ENCODE peak calls at places on chromosomes 16 and 17, in four cellular contexts. One of them, this sample, is unnamed.

GRCh38 chr17:823501-823902 is 41.3 kb downstream of the MRM3 start:
- DNase-seq in K562: no peak
- DNase-seq in GM12878: peak
- DNase-seq in HL-60: no peak
- DNase-seq in this sample: no peak

GRCh38 chr17:3551189-3551588 is 6.4 kb downstream of the TRPV3 start:
- DNase-seq in HL-60: no peak
- DNase-seq in K562: peak
- DNase-seq in GM12878: no peak
- DNase-seq in this sample: no peak

GRCh38 chr16:2595376-2596200 is 57.8 kb downstream of the PDPK1 start:
- DNase-seq in HL-60: no peak
- DNase-seq in GM12878: no peak
- DNase-seq in K562: no peak
- DNase-seq in this sample: no peak

GRCh38 chr17:75985986-75986385 is 6.9 kb downstream of the TEN1 start:
- DNase-seq in HL-60: no peak
- DNase-seq in GM12878: no peak
- DNase-seq in K562: no peak
- DNase-seq in this sample: no peak

GRCh38 chr17:38712593-38712992 is 7.5 kb downstream of the MLLT6 start:
- DNase-seq in HL-60: no peak
- DNase-seq in GM12878: no peak
- DNase-seq in K562: no peak
- DNase-seq in this sample: no peak

GRCh38 chr17:15502315-15503112 is 35.1 kb upstream of the CDRT4 start:
- DNase-seq in K562: peak
- DNase-seq in HL-60: peak
- DNase-seq in GM12878: no peak
- DNase-seq in this sample: peak

GRCh38 chr17:1366234-1366633 is 33.8 kb downstream of the YWHAE start:
- DNase-seq in K562: no peak
- DNase-seq in HL-60: no peak
- DNase-seq in GM12878: no peak
- DNase-seq in this sample: no peak

GRCh38 chr16:65769055-65769465 is 597.4 kb upstream of the CDH5 start:
- DNase-seq in K562: peak
- DNase-seq in HL-60: peak
- DNase-seq in GM12878: no peak
- DNase-seq in this sample: no peak

GRCh38 chr16:87762620-87763019 is 3.2 kb downstream of the KLHDC4 start:
- DNase-seq in GM12878: no peak
- DNase-seq in HL-60: no peak
- DNase-seq in K562: no peak
- DNase-seq in this sample: no peak

GRCh38 chr16:81378049-81378448 is 63.3 kb downstream of the GAN start:
- DNase-seq in GM12878: no peak
- DNase-seq in K562: no peak
- DNase-seq in HL-60: no peak
- DNase-seq in this sample: no peak

GRCh38 chr16:79411357-79411756 is 189.2 kb downstream of the MAF start:
- DNase-seq in GM12878: no peak
- DNase-seq in HL-60: no peak
- DNase-seq in K562: no peak
- DNase-seq in this sample: no peak

GRCh38 chr17:68238488-68238887 is 9.4 kb upstream of the AMZ2 start:
- DNase-seq in K562: no peak
- DNase-seq in HL-60: peak
- DNase-seq in GM12878: no peak
- DNase-seq in this sample: no peak

GRCh38 chr17:61352408-61352770 is 47.3 kb upstream of the TBX2 start:
- DNase-seq in GM12878: no peak
- DNase-seq in HL-60: no peak
- DNase-seq in K562: no peak
- DNase-seq in this sample: no peak

GRCh38 chr17:34820922-34821321 is 140.3 kb downstream of the CCT6B start:
- DNase-seq in K562: peak
- DNase-seq in GM12878: no peak
- DNase-seq in HL-60: no peak
- DNase-seq in this sample: no peak

GRCh38 chr17:64146418-64147109 is 16.6 kb upstream of the ERN1 start:
- DNase-seq in K562: peak
- DNase-seq in GM12878: no peak
- DNase-seq in HL-60: peak
- DNase-seq in this sample: no peak

GRCh38 chr17:7858487-7858832 is 657 bp downstream of the CYB5D1 start:
- DNase-seq in GM12878: no peak
- DNase-seq in K562: peak
- DNase-seq in HL-60: peak
- DNase-seq in this sample: no peak

GRCh38 chr17:75152971-75153853 is 1.1 kb downstream of the JPT1 start:
- DNase-seq in GM12878: no peak
- DNase-seq in HL-60: peak
- DNase-seq in K562: peak
- DNase-seq in this sample: no peak

GRCh38 chr16:11613381-11614303 is 26.9 kb upstream of the LITAF start:
- DNase-seq in K562: peak
- DNase-seq in HL-60: peak
- DNase-seq in GM12878: no peak
- DNase-seq in this sample: no peak

GRCh38 chr16:83095926-83096692 is 469.3 kb downstream of the CDH13 start:
- DNase-seq in HL-60: no peak
- DNase-seq in K562: no peak
- DNase-seq in GM12878: no peak
- DNase-seq in this sample: no peak

GRCh38 chr16:30137897-30138296 is 14.9 kb upstream of the MAPK3 start:
- DNase-seq in HL-60: no peak
- DNase-seq in GM12878: no peak
- DNase-seq in K562: no peak
- DNase-seq in this sample: no peak

GRCh38 chr16:54287018-54287757 is 601 bp upstream of the IRX3 start:
- DNase-seq in K562: no peak
- DNase-seq in GM12878: no peak
- DNase-seq in HL-60: no peak
- DNase-seq in this sample: no peak

GRCh38 chr16:75494696-75495601 is at the start of gene CHST6:
- DNase-seq in HL-60: no peak
- DNase-seq in GM12878: no peak
- DNase-seq in K562: peak
- DNase-seq in this sample: peak

GRCh38 chr17:71638668-71639067 is 482.2 kb upstream of the SOX9 start:
- DNase-seq in GM12878: no peak
- DNase-seq in HL-60: no peak
- DNase-seq in K562: no peak
- DNase-seq in this sample: no peak

GRCh38 chr17:29070308-29070707 is 27.4 kb downstream of the PIPOX start:
- DNase-seq in GM12878: no peak
- DNase-seq in HL-60: no peak
- DNase-seq in K562: no peak
- DNase-seq in this sample: no peak

GRCh38 chr17:5584383-5584951 is at the start of gene NLRP1:
- DNase-seq in HL-60: peak
- DNase-seq in GM12878: peak
- DNase-seq in K562: no peak
- DNase-seq in this sample: peak

GRCh38 chr16:25045696-25046381 is 30.7 kb upstream of the ARHGAP17 start:
- DNase-seq in K562: peak
- DNase-seq in HL-60: no peak
- DNase-seq in GM12878: no peak
- DNase-seq in this sample: no peak

GRCh38 chr16:20611350-20611902 is 35.3 kb upstream of the ACSM2B start:
- DNase-seq in GM12878: no peak
- DNase-seq in HL-60: no peak
- DNase-seq in K562: no peak
- DNase-seq in this sample: no peak

GRCh38 chr16:67667817-67668494 is 1.3 kb downstream of the C16orf86 start:
- DNase-seq in K562: peak
- DNase-seq in GM12878: peak
- DNase-seq in HL-60: peak
- DNase-seq in this sample: peak

GRCh38 chr17:38877130-38877851 is 7.4 kb downstream of the LASP1 start:
- DNase-seq in GM12878: no peak
- DNase-seq in K562: no peak
- DNase-seq in HL-60: peak
- DNase-seq in this sample: no peak

GRCh38 chr17:80694085-80694991 is 149.7 kb downstream of the RPTOR start:
- DNase-seq in GM12878: no peak
- DNase-seq in K562: no peak
- DNase-seq in HL-60: no peak
- DNase-seq in this sample: no peak

GRCh38 chr16:52597772-52598483 is 51.0 kb upstream of the TOX3 start:
- DNase-seq in GM12878: no peak
- DNase-seq in HL-60: no peak
- DNase-seq in K562: no peak
- DNase-seq in this sample: no peak

GRCh38 chr17:76089680-76090516 is 10.9 kb downstream of the ZACN start:
- DNase-seq in HL-60: no peak
- DNase-seq in K562: no peak
- DNase-seq in GM12878: no peak
- DNase-seq in this sample: no peak

GRCh38 chr17:46949291-46950174 is 26.6 kb downstream of the GOSR2 start:
- DNase-seq in HL-60: no peak
- DNase-seq in K562: no peak
- DNase-seq in GM12878: no peak
- DNase-seq in this sample: no peak

GRCh38 chr17:19753049-19753444 is 4.9 kb upstream of the ALDH3A1 start:
- DNase-seq in HL-60: peak
- DNase-seq in GM12878: no peak
- DNase-seq in K562: no peak
- DNase-seq in this sample: no peak

GRCh38 chr17:62740066-62740465 is 68.0 kb downstream of the MARCHF10 start:
- DNase-seq in K562: no peak
- DNase-seq in HL-60: no peak
- DNase-seq in GM12878: no peak
- DNase-seq in this sample: no peak

GRCh38 chr16:75250809-75251279 is 580 bp downstream of the BCAR1 start:
- DNase-seq in K562: peak
- DNase-seq in HL-60: no peak
- DNase-seq in GM12878: no peak
- DNase-seq in this sample: peak

GRCh38 chr17:78278139-78278741 is 46.8 kb downstream of the TMEM235 start:
- DNase-seq in HL-60: no peak
- DNase-seq in K562: peak
- DNase-seq in GM12878: no peak
- DNase-seq in this sample: no peak
- TF ChIP-seq SPI1 in HL-60: no peak
- TF ChIP-seq SPI1 in K562: no peak
- TF ChIP-seq SPI1 in GM12878: no peak
- TF ChIP-seq SPI1 in this sample: no peak

DNA sequence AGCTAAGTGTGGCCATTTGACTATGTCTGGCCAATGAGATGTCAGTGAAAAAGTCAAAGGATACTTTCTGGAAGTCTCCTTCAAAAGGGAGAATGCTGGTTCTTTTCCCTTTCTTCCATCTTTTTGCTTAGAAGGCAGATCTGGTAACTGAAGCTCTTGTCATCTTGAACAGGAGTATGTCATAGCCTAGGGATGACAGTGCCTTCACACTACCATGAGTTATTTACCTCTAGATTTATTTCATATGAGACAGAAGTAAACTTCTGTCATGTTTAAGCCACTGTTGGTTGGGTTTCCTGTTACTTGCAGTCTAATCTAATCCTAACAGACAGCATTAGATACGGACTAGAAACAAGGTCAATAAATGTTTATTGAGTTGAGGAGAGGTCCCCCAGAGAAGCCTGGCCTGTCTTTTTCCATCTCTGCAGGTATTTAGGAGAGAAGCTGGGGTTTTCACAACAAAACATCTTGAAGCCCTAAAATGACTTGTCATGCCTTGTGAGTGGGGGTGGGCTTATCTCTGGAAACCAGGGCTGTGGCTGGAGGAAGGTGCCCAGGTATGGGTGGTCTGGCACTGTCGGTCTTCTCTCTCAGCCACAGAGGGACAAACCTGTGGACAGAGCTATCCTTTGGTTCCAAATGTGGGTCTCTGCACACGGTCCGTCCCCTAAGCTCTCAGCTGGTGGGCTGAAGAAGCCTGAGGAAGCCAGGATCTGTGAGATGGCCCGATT is 28.5 kb downstream of the TMEM98 start:
- DNase-seq in HL-60: no peak
- DNase-seq in GM12878: no peak
- DNase-seq in K562: peak
- DNase-seq in this sample: no peak
- TF ChIP-seq SPI1 in HL-60: no peak
- TF ChIP-seq SPI1 in GM12878: no peak
- TF ChIP-seq SPI1 in K562: no peak
- TF ChIP-seq SPI1 in this sample: no peak

DNA sequence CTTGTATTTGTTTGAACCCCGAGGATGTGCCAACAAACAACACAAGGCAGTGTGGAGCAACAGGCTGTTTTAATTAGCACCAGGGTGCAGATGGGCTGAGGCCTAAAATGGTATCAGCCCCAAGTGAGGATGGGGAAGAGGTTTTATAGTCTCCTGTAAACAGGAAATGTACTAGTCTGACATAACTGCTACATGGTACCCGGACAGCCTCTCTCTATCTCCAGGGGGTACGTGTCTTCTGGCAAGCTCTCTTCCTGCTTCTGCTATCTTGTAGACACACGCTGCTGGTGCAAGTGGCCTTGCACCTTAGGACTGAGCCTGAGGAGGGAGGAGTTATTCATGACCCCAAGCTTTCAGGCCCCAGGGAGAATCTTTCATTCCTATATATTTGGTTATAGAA is 2451.0 kb downstream of the TP53TG3F start:
- DNase-seq in GM12878: no peak
- DNase-seq in HL-60: no peak
- DNase-seq in K562: no peak
- DNase-seq in this sample: no peak
- TF ChIP-seq SPI1 in GM12878: no peak
- TF ChIP-seq SPI1 in HL-60: no peak
- TF ChIP-seq SPI1 in K562: no peak
- TF ChIP-seq SPI1 in this sample: no peak

DNA sequence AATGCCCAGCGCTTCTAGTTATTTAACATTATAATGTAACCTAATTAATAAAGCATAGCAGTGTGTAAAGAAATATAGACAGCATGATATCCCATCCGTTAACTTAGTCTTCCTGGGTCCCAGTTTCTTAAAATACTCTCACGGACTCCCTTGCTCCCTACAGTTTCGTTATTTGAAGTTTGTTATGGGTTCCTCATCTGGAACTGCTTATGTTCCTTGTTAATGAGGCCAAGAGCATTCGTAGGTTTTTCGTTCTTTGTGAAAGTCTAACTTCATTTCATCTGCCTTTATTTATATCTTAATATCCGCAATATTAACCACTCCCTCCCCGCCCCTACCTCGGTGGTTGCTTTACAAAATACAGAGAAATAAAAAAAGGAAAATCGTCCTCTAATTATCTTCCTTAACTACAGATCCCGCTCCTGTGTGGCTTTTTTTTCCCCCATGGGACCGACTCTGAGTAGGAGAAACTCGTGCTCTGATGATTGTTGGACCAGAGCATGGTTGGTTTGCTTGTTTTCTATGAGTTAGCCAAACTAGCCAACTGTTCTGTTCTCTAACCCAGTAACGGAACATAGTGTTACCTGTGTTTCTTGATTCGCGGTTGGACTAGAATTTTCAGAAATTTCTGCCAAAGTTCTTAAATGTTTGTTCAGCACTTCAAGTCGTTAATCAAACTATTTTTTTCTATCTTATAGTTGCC is 873 bp downstream of the ADPRM start:
- DNase-seq in K562: peak
- DNase-seq in HL-60: peak
- DNase-seq in GM12878: no peak
- DNase-seq in this sample: no peak
- TF ChIP-seq SPI1 in K562: no peak
- TF ChIP-seq SPI1 in HL-60: no peak
- TF ChIP-seq SPI1 in GM12878: no peak
- TF ChIP-seq SPI1 in this sample: no peak